ENCODE peak calls at places on chromosomes 2 and 18, in four cellular contexts. One of them, this sample, is unnamed.

GRCh38 chr2:209472871-209473270 is 49.0 kb downstream of the MAP2 start:
- DNase-seq in IMR-90: peak
- DNase-seq in NCI-H748 treated with DMSO at 0.1 percent for 48 hours: no peak
- DNase-seq in A172: no peak
- DNase-seq in this sample: no peak

GRCh38 chr2:143690204-143690603 is 561.0 kb downstream of the ARHGAP15 start:
- DNase-seq in NCI-H748 treated with DMSO at 0.1 percent for 48 hours: no peak
- DNase-seq in IMR-90: no peak
- DNase-seq in A172: no peak
- DNase-seq in this sample: no peak

GRCh38 chr2:23460983-23461382 is 76.0 kb downstream of the KLHL29 start:
- DNase-seq in NCI-H748 treated with DMSO at 0.1 percent for 48 hours: no peak
- DNase-seq in A172: no peak
- DNase-seq in IMR-90: no peak
- DNase-seq in this sample: no peak

GRCh38 chr2:11406492-11407381 is 59.2 kb downstream of the E2F6 start:
- DNase-seq in IMR-90: peak
- DNase-seq in A172: peak
- DNase-seq in NCI-H748 treated with DMSO at 0.1 percent for 48 hours: no peak
- DNase-seq in this sample: peak

GRCh38 chr2:234368861-234369261 is 128.0 kb downstream of the ARL4C start:
- DNase-seq in A172: peak
- DNase-seq in NCI-H748 treated with DMSO at 0.1 percent for 48 hours: peak
- DNase-seq in IMR-90: peak
- DNase-seq in this sample: no peak

GRCh38 chr18:78086931-78087330 is 837.3 kb downstream of the GALR1 start:
- DNase-seq in IMR-90: no peak
- DNase-seq in A172: no peak
- DNase-seq in NCI-H748 treated with DMSO at 0.1 percent for 48 hours: no peak
- DNase-seq in this sample: no peak

GRCh38 chr18:40380657-40381441 is 1574.2 kb upstream of the PIK3C3 start:
- DNase-seq in A172: no peak
- DNase-seq in NCI-H748 treated with DMSO at 0.1 percent for 48 hours: no peak
- DNase-seq in IMR-90: peak
- DNase-seq in this sample: no peak

GRCh38 chr2:127106457-127106997 is 427 bp downstream of the BIN1 start:
- DNase-seq in IMR-90: peak
- DNase-seq in A172: no peak
- DNase-seq in NCI-H748 treated with DMSO at 0.1 percent for 48 hours: no peak
- DNase-seq in this sample: no peak

GRCh38 chr2:65630643-65631042 is 198.2 kb upstream of the SPRED2 start:
- DNase-seq in IMR-90: peak
- DNase-seq in A172: peak
- DNase-seq in NCI-H748 treated with DMSO at 0.1 percent for 48 hours: no peak
- DNase-seq in this sample: peak

GRCh38 chr2:184890311-184890710 is 292.0 kb downstream of the ZNF804A start:
- DNase-seq in A172: no peak
- DNase-seq in NCI-H748 treated with DMSO at 0.1 percent for 48 hours: no peak
- DNase-seq in IMR-90: peak
- DNase-seq in this sample: no peak

GRCh38 chr2:27263287-27264252 is 723 bp upstream of the SLC30A3 start:
- DNase-seq in NCI-H748 treated with DMSO at 0.1 percent for 48 hours: peak
- DNase-seq in A172: no peak
- DNase-seq in IMR-90: no peak
- DNase-seq in this sample: no peak

GRCh38 chr2:67626076-67626475 is 228.9 kb downstream of the ETAA1 start:
- DNase-seq in IMR-90: no peak
- DNase-seq in NCI-H748 treated with DMSO at 0.1 percent for 48 hours: no peak
- DNase-seq in A172: peak
- DNase-seq in this sample: no peak

GRCh38 chr2:181178823-181179412 is 198.5 kb downstream of the UBE2E3 start:
- DNase-seq in A172: peak
- DNase-seq in IMR-90: no peak
- DNase-seq in NCI-H748 treated with DMSO at 0.1 percent for 48 hours: no peak
- DNase-seq in this sample: no peak

GRCh38 chr18:31574359-31574758 is 17.3 kb upstream of the TTR start:
- DNase-seq in A172: no peak
- DNase-seq in IMR-90: no peak
- DNase-seq in NCI-H748 treated with DMSO at 0.1 percent for 48 hours: no peak
- DNase-seq in this sample: no peak

GRCh38 chr2:68730828-68731227 is 3.8 kb upstream of the ARHGAP25 start:
- DNase-seq in NCI-H748 treated with DMSO at 0.1 percent for 48 hours: no peak
- DNase-seq in A172: peak
- DNase-seq in IMR-90: peak
- DNase-seq in this sample: no peak

GRCh38 chr18:6428851-6429395 is 14.2 kb upstream of the L3MBTL4 start:
- DNase-seq in A172: no peak
- DNase-seq in NCI-H748 treated with DMSO at 0.1 percent for 48 hours: no peak
- DNase-seq in IMR-90: no peak
- DNase-seq in this sample: no peak

GRCh38 chr2:43745457-43745856 is 28.4 kb upstream of the DYNC2LI1 start:
- DNase-seq in A172: peak
- DNase-seq in IMR-90: peak
- DNase-seq in NCI-H748 treated with DMSO at 0.1 percent for 48 hours: no peak
- DNase-seq in this sample: peak